ENCODE peak calls at places on chromosome 9, in four cellular contexts. Y is fibroblast of pulmonary artery, K is right cardiac atrium, C is aorta. S is an unnamed sample.

GRCh38 chr9:83986765-83987401 is 6.3 kb downstream of the RMI1 start:
- DNase-seq in Y (no peak), K (no peak), C (peak; percentile 55), S (no peak)

GRCh38 chr9:136694163-136694864 is 7.1 kb upstream of the AGPAT2 start:
- DNase-seq in Y (peak; percentile 50), K (peak; percentile 85), C (peak; percentile 88), S (peak; percentile 50)

GRCh38 chr9:83708515-83709158 is 879 bp upstream of the UBQLN1 start:
- DNase-seq in Y (peak; percentile 62), K (peak; percentile 87), C (peak; percentile 82), S (peak; percentile 49)

GRCh38 chr9:134891016-134891589 is 10.5 kb downstream of the FCN2 start:
- DNase-seq in Y (no peak), K (no peak), C (peak; percentile 36), S (no peak)

GRCh38 chr9:122158202-122158601 is 1.4 kb downstream of the NDUFA8 start:
- DNase-seq in Y (peak; percentile 59), K (no peak), C (no peak), S (peak; percentile 70)

GRCh38 chr9:87420884-87421283 is 76.8 kb upstream of the DAPK1 start:
- DNase-seq in Y (no peak), K (no peak), C (no peak), S (no peak)

GRCh38 chr9:16030513-16031185 is 477.8 kb downstream of the CCDC171 start:
- DNase-seq in Y (peak; percentile 77), K (no peak), C (no peak), S (peak; percentile 14)

GRCh38 chr9:21357479-21358290 is 7.0 kb upstream of the IFNA6 start:
- DNase-seq in Y (no peak), K (no peak), C (no peak), S (no peak)

GRCh38 chr9:3858961-3859360 is 333.2 kb upstream of the RFX3 start:
- DNase-seq in Y (peak; percentile 30), K (no peak), C (no peak), S (no peak)

GRCh38 chr9:125255781-125256391 is 5.7 kb upstream of the GAPVD1 start:
- DNase-seq in Y (peak; percentile 36), K (no peak), C (no peak), S (peak; percentile 43)

GRCh38 chr9:102405218-102405867 is 589.8 kb upstream of the CYLC2 start:
- DNase-seq in Y (no peak), K (no peak), C (no peak), S (no peak)

GRCh38 chr9:87239312-87239711 is 258.4 kb upstream of the DAPK1 start:
- DNase-seq in Y (no peak), K (no peak), C (no peak), S (no peak)

GRCh38 chr9:130901498-130902203 is 5.0 kb upstream of the QRFP start:
- DNase-seq in Y (no peak), K (no peak), C (no peak), S (no peak)

GRCh38 chr9:101566904-101567724 is 27.7 kb downstream of the PPP3R2 start:
- DNase-seq in Y (peak; percentile 52), K (no peak), C (no peak), S (peak; percentile 29)

GRCh38 chr9:26012797-26013594 is 334.8 kb upstream of the TUSC1 start:
- DNase-seq in Y (peak; percentile 5), K (no peak), C (no peak), S (no peak)

GRCh38 chr9:89360465-89360864 is 42.2 kb downstream of the SECISBP2 start:
- DNase-seq in Y (no peak), K (no peak), C (no peak), S (no peak)

GRCh38 chr9:92564479-92564878 is 28.7 kb upstream of the ECM2 start:
- DNase-seq in Y (no peak), K (no peak), C (no peak), S (no peak)

GRCh38 chr9:77793909-77794308 is 145.8 kb upstream of the GNA14 start:
- DNase-seq in Y (peak; percentile 67), K (no peak), C (no peak), S (peak; percentile 74)

GRCh38 chr9:135256568-135257354 is 169.3 kb downstream of the OLFM1 start:
- DNase-seq in Y (no peak), K (peak; percentile 16), C (peak; percentile 49), S (no peak)

GRCh38 chr9:82209797-82210470 is 221.4 kb downstream of the SPATA31D1 start:
- DNase-seq in Y (no peak), K (no peak), C (no peak), S (no peak)

GRCh38 chr9:4865685-4866084 is 72.9 kb downstream of the RCL1 start:
- DNase-seq in Y (no peak), K (no peak), C (no peak), S (no peak)

GRCh38 chr9:107894572-107895261 is 405.1 kb upstream of the KLF4 start:
- DNase-seq in Y (peak; percentile 90), K (peak; percentile 63), C (no peak), S (no peak)

GRCh38 chr9:96331236-96331947 is 29.4 kb upstream of the HSD17B3 start:
- DNase-seq in Y (peak; percentile 41), K (no peak), C (no peak), S (no peak)

GRCh38 chr9:107875571-107875980 is 386.0 kb upstream of the KLF4 start:
- DNase-seq in Y (no peak), K (no peak), C (no peak), S (no peak)

GRCh38 chr9:90919883-90920282 is 118.3 kb downstream of the SYK start:
- DNase-seq in Y (no peak), K (peak; percentile 75), C (no peak), S (no peak)

GRCh38 chr9:125893277-125893676 is 146.1 kb downstream of the PBX3 start:
- DNase-seq in Y (no peak), K (no peak), C (no peak), S (no peak)

GRCh38 chr9:107760469-107761242 is 271.1 kb upstream of the KLF4 start:
- DNase-seq in Y (no peak), K (peak; percentile 78), C (no peak), S (no peak)

GRCh38 chr9:137053944-137054931 is at the start of gene ENTPD2:
- DNase-seq in Y (no peak), K (peak; percentile 65), C (no peak), S (no peak)

GRCh38 chr9:38294130-38294529 is 98.4 kb upstream of the ALDH1B1 start:
- DNase-seq in Y (no peak), K (no peak), C (no peak), S (no peak)

GRCh38 chr9:117705386-117705785 is 1.2 kb downstream of the TLR4 start:
- DNase-seq in Y (no peak), K (no peak), C (no peak), S (no peak)
- H3K4me3 ChIP-seq in Y (peak overlapping the region; percentile 63), K (peak overlapping the region; percentile 68), C (peak overlapping the region; percentile 76), S (no peak overlapping the region)

DNA sequence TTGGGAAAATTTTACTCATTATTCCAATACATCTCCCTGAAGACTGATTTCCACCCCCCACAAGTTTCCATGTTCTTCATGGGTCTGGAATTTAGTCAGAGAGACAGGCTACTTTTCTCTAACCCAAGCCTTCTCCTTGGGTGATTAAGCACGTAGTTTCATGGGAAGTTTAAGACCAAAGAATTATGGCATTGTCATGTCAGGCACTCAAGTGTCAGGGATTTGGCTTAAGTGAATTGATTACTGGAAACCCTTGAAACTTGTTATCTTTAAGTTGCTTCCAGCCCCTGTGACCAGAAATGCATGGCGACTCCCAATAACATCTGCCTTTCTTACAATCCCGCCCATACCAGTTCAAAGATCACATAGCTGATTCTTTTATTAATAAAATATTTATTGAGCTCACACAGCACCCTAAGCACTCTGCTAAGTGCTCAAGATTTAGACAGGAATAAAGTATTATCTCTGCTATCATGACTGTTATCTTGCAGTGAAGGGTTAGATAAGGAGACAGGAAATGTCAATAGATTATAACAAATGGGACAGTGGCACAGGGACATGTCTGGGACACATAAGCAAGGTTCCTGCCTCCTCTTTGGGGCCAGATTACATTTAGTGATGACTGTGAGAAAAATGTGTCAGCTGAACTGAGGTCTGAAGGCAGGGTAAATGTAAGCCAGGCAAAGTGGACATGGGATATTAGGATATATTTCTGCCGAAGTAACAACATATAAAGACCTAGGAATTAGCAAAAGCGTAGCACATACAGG is 241.2 kb upstream of the TNC start:
- DNase-seq in Y (no peak), K (no peak), C (no peak), S (peak; percentile 26)
- H3K4me3 ChIP-seq in Y (no peak overlapping the region), K (no peak overlapping the region), C (no peak overlapping the region), S (no peak overlapping the region)

GRCh38 chr9:123314617-123315016 is 41.4 kb upstream of the CRB2 start:
- DNase-seq in Y (no peak), K (no peak), C (no peak), S (no peak)
- H3K4me3 ChIP-seq in Y (no peak overlapping the region), K (no peak overlapping the region), C (no peak overlapping the region), S (no peak overlapping the region)

DNA sequence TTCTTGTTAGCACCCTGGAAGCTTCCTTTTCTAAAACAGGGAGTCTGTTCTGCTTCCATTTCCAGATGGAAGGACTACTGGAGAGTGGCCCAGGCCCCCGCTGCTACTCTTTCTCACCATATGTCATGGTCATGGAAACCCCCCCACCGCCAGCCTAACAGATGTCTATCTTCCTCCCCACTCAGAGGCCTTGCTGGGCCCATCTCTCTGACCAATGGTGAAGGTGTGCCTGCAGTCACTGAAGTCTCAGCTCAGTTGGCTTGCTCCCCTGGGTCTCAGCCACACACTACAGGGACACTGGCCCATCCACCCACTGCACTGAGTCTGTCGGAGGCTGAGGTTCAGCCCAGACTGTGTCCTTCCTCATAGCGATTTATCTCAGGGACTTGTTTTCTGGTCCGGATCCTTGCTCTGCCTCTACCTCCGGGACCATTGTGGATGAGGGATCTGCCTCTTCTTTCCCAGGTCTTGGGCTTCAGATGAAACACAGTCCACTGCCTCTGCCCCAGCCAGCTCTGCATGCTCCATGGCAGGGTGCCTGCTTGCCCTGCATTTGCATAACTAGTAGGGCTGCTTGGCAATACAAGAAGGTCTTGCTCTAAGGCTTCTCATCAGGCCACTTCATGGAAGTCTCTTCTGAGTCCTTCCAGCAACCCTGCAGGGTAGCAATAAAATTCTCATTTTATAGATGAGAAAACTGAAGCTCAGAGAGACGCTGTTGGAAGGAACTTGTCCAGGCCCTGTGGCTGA is 30.9 kb downstream of the GALNT12 start:
- DNase-seq in Y (no peak), K (no peak), C (no peak), S (no peak)
- H3K4me3 ChIP-seq in Y (no peak overlapping the region), K (no peak overlapping the region), C (no peak overlapping the region), S (no peak overlapping the region)

DNA sequence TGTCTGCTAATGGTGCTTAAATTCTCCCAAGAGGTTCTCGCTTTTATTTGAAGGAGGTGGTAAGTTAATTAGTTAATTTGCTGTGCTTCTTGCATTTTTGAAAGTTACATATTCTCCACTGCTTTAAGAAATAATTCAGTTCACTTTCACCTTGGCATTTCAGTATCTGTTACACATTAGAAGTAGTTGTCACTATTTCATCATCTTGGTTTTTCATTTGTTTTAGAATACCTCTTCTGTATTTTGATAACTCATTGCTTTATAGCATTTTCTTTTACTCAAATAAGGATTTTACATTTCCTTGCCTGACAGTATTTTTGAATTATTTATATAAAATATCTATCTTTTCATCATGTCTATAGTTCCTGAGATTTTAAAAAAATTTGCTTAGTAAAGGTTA is 9.2 kb downstream of the NIPSNAP3B start:
- DNase-seq in Y (no peak), K (no peak), C (no peak), S (no peak)
- H3K4me3 ChIP-seq in Y (no peak overlapping the region), K (peak overlapping the region; percentile 29), C (no peak overlapping the region), S (no peak overlapping the region)

S was measured in A673.